ENCODE peak calls at places on chromosomes 16 and 17, in nine cellular contexts. D is thoracic aorta, A is Panc1, T is HCT116, G is RWPE1, R is psoas muscle, X is gastrocnemius medialis, Z is OCI-LY7, Y is upper lobe of right lung. J is an unnamed sample.

GRCh38 chr17:43003542-43004172 is 2.9 kb upstream of the IFI35 start:
- DNase-seq in D (no peak), A (no peak), T (peak), G (no peak), R (peak), X (peak), Z (no peak), Y (peak), J (no peak)

GRCh38 chr16:84618428-84619102 is 687 bp upstream of the COTL1 start:
- DNase-seq in D (no peak), A (peak), T (peak), G (peak), R (peak), X (peak), Z (no peak), Y (no peak), J (no peak)

GRCh38 chr17:60629120-60629519 is 29.1 kb downstream of the PPM1D start:
- DNase-seq in D (no peak), A (no peak), T (no peak), G (no peak), R (no peak), X (no peak), Z (no peak), Y (no peak), J (no peak)

GRCh38 chr17:82229686-82230626 is 1.1 kb downstream of the SLC16A3 start:
- DNase-seq in D (no peak), A (no peak), T (no peak), G (no peak), R (peak), X (peak), Z (no peak), Y (peak), J (no peak)

GRCh38 chr16:50248845-50249244 is 17.5 kb upstream of the ADCY7 start:
- DNase-seq in D (no peak), A (no peak), T (no peak), G (no peak), R (no peak), X (no peak), Z (no peak), Y (no peak), J (no peak)

GRCh38 chr16:17369441-17369951 is 101.3 kb downstream of the XYLT1 start:
- DNase-seq in D (no peak), A (no peak), T (no peak), G (no peak), R (no peak), X (peak), Z (peak), Y (peak), J (peak)

GRCh38 chr17:36127882-36128369 is 24.3 kb downstream of the CCL4 start:
- DNase-seq in D (no peak), A (no peak), T (no peak), G (no peak), R (no peak), X (no peak), Z (no peak), Y (no peak), J (no peak)

GRCh38 chr17:57121308-57122042 is 36.4 kb downstream of the AKAP1 start:
- DNase-seq in D (no peak), A (no peak), T (no peak), G (peak), R (no peak), X (no peak), Z (peak), Y (no peak), J (no peak)

GRCh38 chr17:33438136-33438535 is 145.0 kb upstream of the ASIC2 start:
- DNase-seq in D (no peak), A (no peak), T (no peak), G (no peak), R (no peak), X (no peak), Z (no peak), Y (no peak), J (no peak)

GRCh38 chr16:17532338-17532995 is 61.7 kb upstream of the XYLT1 start:
- DNase-seq in D (no peak), A (no peak), T (no peak), G (no peak), R (no peak), X (no peak), Z (no peak), Y (no peak), J (no peak)

GRCh38 chr16:14070877-14071575 is at the start of gene MRTFB:
- DNase-seq in D (peak), A (no peak), T (peak), G (peak), R (peak), X (peak), Z (peak), Y (peak), J (peak)

GRCh38 chr16:1965610-1966009 is 984 bp upstream of the RPS2 start:
- DNase-seq in D (no peak), A (no peak), T (no peak), G (no peak), R (no peak), X (no peak), Z (peak), Y (peak), J (no peak)

GRCh38 chr16:15775209-15775608 is 81.6 kb downstream of the MYH11 start:
- DNase-seq in D (no peak), A (no peak), T (peak), G (peak), R (no peak), X (no peak), Z (peak), Y (no peak), J (no peak)

GRCh38 chr17:81652901-81653771 is 3.2 kb downstream of the PDE6G start:
- DNase-seq in D (no peak), A (no peak), T (no peak), G (no peak), R (no peak), X (no peak), Z (peak), Y (no peak), J (peak)

GRCh38 chr17:32625971-32626370 is 139.2 kb downstream of the CDK5R1 start:
- DNase-seq in D (no peak), A (no peak), T (no peak), G (no peak), R (no peak), X (no peak), Z (no peak), Y (no peak), J (no peak)

GRCh38 chr16:26905336-26905735 is 161.4 kb upstream of the C16orf82 start:
- DNase-seq in D (no peak), A (no peak), T (no peak), G (no peak), R (no peak), X (no peak), Z (no peak), Y (no peak), J (no peak)

GRCh38 chr17:76072149-76072858 is at the start of gene SRP68:
- DNase-seq in D (peak), A (no peak), T (peak), G (peak), R (peak), X (peak), Z (peak), Y (peak), J (peak)

GRCh38 chr17:61202564-61202963 is 197.1 kb upstream of the TBX2 start:
- DNase-seq in D (no peak), A (no peak), T (no peak), G (no peak), R (no peak), X (no peak), Z (no peak), Y (no peak), J (no peak)

GRCh38 chr17:63419949-63420867 is 25.9 kb downstream of the CYB561 start:
- DNase-seq in D (no peak), A (no peak), T (no peak), G (no peak), R (no peak), X (no peak), Z (no peak), Y (peak), J (no peak)

GRCh38 chr16:85554791-85555548 is 58.2 kb upstream of the GSE1 start:
- DNase-seq in D (peak), A (no peak), T (no peak), G (peak), R (peak), X (peak), Z (peak), Y (peak), J (peak)

GRCh38 chr16:17364319-17365210 is 106.2 kb downstream of the XYLT1 start:
- DNase-seq in D (no peak), A (no peak), T (no peak), G (peak), R (no peak), X (no peak), Z (no peak), Y (no peak), J (no peak)

GRCh38 chr17:32732900-32733299 is 144.0 kb downstream of the MYO1D start:
- DNase-seq in D (no peak), A (no peak), T (no peak), G (no peak), R (no peak), X (no peak), Z (no peak), Y (no peak), J (no peak)

GRCh38 chr17:42342242-42343008 is 45.8 kb downstream of the STAT3 start:
- DNase-seq in D (no peak), A (no peak), T (no peak), G (no peak), R (no peak), X (no peak), Z (no peak), Y (no peak), J (no peak)

GRCh38 chr17:80791758-80792284 is 199.8 kb upstream of the CHMP6 start:
- DNase-seq in D (peak), A (peak), T (peak), G (peak), R (peak), X (peak), Z (no peak), Y (no peak), J (no peak)

GRCh38 chr17:80750263-80750662 is 205.6 kb downstream of the RPTOR start:
- DNase-seq in D (no peak), A (no peak), T (no peak), G (no peak), R (no peak), X (peak), Z (no peak), Y (no peak), J (no peak)

GRCh38 chr16:17350212-17350611 is 120.5 kb downstream of the XYLT1 start:
- DNase-seq in D (no peak), A (no peak), T (no peak), G (no peak), R (no peak), X (no peak), Z (no peak), Y (no peak), J (no peak)

GRCh38 chr16:12458051-12458450 is 345.6 kb downstream of the CPPED1 start:
- DNase-seq in D (no peak), A (no peak), T (no peak), G (no peak), R (no peak), X (no peak), Z (no peak), Y (no peak), J (no peak)
- H3K27ac ChIP-seq in D (no peak), A (no peak), T (no peak), G (no peak), R (no peak), X (no peak), Z (no peak), Y (no peak), J (no peak)

GRCh38 chr17:7307686-7308624 is 527 bp downstream of the EIF5A start:
- DNase-seq in D (no peak), A (no peak), T (no peak), G (peak), R (peak), X (peak), Z (peak), Y (peak), J (peak)

GRCh38 chr17:7306911-7307685 is at the start of gene EIF5A:
- DNase-seq in D (peak), A (peak), T (peak), G (peak), R (peak), X (peak), Z (peak), Y (peak), J (peak)

GRCh38 chr17:7308625-7309433 is 1.4 kb downstream of the EIF5A start:
- DNase-seq in D (no peak), A (no peak), T (peak), G (peak), R (peak), X (peak), Z (peak), Y (peak), J (no peak)

GRCh38 chr17:7311110-7311698 is 3.8 kb downstream of the EIF5A start:
- DNase-seq in D (no peak), A (no peak), T (no peak), G (no peak), R (no peak), X (no peak), Z (no peak), Y (no peak), J (no peak)

DNA sequence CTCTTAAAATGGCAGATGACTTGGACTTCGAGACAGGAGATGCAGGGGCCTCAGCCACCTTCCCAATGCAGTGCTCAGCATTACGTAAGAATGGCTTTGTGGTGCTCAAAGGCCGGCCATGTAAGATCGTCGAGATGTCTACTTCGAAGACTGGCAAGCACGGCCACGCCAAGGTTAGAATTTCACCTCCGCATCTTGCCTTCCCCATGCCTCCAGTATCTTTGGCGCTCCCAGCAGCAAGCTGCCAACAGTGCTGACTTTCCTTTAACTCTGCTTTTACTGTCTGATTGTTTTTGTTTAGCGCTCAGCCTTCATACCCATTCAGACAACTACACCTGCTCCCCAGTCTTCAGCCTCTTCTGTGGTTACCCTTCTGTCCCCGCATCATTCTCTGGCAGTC is 2.2 kb downstream of the EIF5A start:
- DNase-seq in D (no peak), A (no peak), T (no peak), G (no peak), R (no peak), X (no peak), Z (no peak), Y (no peak), J (peak)
- H3K27ac ChIP-seq in D (no peak), A (peak), T (peak), G (peak), R (peak), X (peak), Z (peak), Y (no peak), J (peak)

DNA sequence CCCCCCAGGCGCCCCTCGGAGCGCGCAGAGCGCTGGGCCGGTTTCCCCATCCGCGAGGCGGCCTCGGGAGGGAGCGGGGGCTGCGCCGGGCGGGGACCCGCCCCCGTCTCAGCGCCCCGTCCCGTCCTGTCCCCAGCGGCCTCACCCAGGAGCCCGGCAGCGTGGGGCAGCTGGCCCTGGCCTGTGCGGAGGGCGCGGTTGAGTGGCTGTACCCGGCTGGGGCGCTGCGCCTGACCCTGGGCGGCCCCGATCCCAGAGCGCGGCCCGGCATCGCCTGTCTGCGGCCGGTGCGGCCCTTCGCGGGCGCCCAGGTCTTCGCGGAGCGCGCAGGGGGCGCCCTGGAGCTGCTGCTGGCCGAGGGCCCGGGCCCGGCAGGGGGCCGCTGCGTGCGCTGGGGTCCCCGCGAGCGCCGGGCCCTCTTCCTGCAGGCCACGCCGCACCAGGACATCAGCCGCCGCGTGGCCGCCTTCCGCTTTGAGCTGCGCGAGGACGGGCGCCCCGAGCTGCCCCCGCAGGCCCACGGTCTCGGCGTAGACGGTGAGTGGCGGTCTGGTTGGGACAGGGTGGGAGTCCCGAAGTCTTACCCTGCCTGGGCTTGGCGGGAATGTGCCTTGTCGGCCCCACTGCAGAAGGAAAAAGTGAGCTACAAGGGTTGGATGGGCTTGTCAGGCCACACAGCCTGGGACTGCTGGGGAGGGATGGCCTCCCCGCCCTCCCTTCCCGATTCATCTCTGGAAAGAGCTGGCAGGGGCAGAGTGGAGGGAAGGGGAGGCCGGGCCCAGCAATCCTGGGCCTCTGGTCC is 731 bp downstream of the METRN start:
- DNase-seq in D (no peak), A (no peak), T (no peak), G (no peak), R (no peak), X (no peak), Z (peak), Y (peak), J (no peak)
- H3K27ac ChIP-seq in D (no peak), A (peak), T (peak), G (peak), R (no peak), X (no peak), Z (no peak), Y (peak), J (no peak)

GRCh38 chr17:38417210-38417951 is 10.9 kb upstream of the ARHGAP23 start:
- DNase-seq in D (no peak), A (no peak), T (no peak), G (no peak), R (no peak), X (no peak), Z (peak), Y (no peak), J (no peak)

GRCh38 chr17:38418693-38419507 is 9.4 kb upstream of the ARHGAP23 start:
- DNase-seq in D (no peak), A (no peak), T (no peak), G (no peak), R (no peak), X (no peak), Z (peak), Y (no peak), J (no peak)

GRCh38 chr17:38416840-38417209 is 11.4 kb upstream of the ARHGAP23 start:
- DNase-seq in D (no peak), A (no peak), T (no peak), G (no peak), R (no peak), X (no peak), Z (peak), Y (peak), J (peak)

GRCh38 chr17:38418069-38418692 is 10.1 kb upstream of the ARHGAP23 start:
- DNase-seq in D (no peak), A (no peak), T (no peak), G (no peak), R (no peak), X (no peak), Z (no peak), Y (no peak), J (no peak)

DNA sequence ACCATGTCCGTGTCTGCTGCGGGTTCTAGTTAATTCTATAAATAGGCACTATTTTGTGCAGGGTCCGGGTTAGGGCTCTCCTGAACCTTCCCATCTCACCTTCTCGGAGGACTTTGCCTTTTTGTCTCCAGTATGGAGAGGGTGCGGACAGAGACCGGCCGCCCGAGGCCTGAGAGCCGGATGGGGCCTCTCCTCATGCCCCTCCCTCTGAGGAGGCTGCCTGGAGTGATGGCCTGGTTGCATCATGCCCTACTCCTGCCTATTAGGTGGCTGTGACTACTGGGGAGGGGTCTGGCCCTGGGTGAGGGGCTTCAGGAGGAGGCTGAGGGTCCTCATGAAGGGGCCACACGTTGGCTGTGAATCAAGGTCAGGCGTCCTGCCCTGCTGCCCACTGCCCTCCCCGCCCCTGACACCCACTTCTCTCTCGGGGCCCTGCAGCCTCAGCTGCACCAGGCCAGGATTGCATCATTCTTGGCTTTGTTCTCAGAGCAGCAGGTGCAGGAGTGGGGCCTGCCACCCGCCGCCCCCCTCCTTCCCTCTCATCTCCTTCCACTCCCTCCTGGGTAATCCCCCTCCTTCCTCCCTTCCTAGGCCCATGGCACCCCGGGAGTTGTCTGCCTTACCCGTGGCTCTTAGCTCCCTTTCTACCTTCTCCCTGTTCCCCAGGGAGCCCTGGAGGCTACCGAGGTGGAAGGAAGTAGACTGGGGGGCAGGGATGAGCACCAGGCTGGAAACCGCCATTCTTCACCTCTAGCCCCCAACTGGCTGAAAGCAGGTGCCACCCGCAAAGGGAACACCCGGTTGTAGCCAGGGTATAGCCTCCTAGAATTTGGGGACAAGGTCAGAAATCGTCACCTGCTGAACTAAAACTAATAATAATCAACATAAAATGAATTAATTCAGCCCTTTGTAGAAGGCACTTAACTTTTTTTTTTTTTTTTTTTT is 12.7 kb upstream of the ARHGAP23 start:
- DNase-seq in D (no peak), A (no peak), T (peak), G (peak), R (peak), X (peak), Z (peak), Y (peak), J (peak)
- H3K27ac ChIP-seq in D (no peak), A (peak), T (peak), G (peak), R (no peak), X (peak), Z (peak), Y (peak), J (peak)

GRCh38 chr17:47942568-47942967 is 1.2 kb downstream of the PNPO start:
- DNase-seq in D (no peak), A (no peak), T (no peak), G (no peak), R (no peak), X (no peak), Z (no peak), Y (no peak), J (no peak)
- H3K27ac ChIP-seq in D (no peak), A (no peak), T (peak), G (peak), R (peak), X (peak), Z (peak), Y (no peak), J (no peak)

GRCh38 chr16:87996962-87997880 is 46.0 kb downstream of the BANP start:
- DNase-seq in D (no peak), A (no peak), T (no peak), G (no peak), R (no peak), X (no peak), Z (no peak), Y (no peak), J (no peak)
- H3K27ac ChIP-seq in D (no peak), A (no peak), T (no peak), G (no peak), R (no peak), X (no peak), Z (no peak), Y (no peak), J (no peak)

J was measured in left lung.